ENCODE peak calls at places on chromosomes 3 and 15, in five cellular contexts. A is epithelial cell of esophagus, R is body of pancreas, P is PC-9, B is cardiac fibroblast. S is an unnamed sample.

GRCh38 chr15:31080618-31081017 is 20.9 kb downstream of the TRPM1 start:
- DNase-seq in A (peak), R (peak), P (no peak), B (peak), S (no peak)

GRCh38 chr3:63948995-63949394 is 36.8 kb upstream of the SCAANT1 start:
- DNase-seq in A (no peak), R (no peak), P (no peak), B (peak), S (no peak)

GRCh38 chr3:179865876-179866505 is 170.7 kb downstream of the PEX5L start:
- DNase-seq in A (no peak), R (no peak), P (no peak), B (no peak), S (no peak)

GRCh38 chr3:129161860-129162271 is 1.0 kb upstream of the ISY1 start:
- DNase-seq in A (peak), R (no peak), P (peak), B (peak), S (no peak)

GRCh38 chr3:148379763-148380162 is 317.9 kb upstream of the AGTR1 start:
- DNase-seq in A (peak), R (no peak), P (no peak), B (peak), S (peak)

GRCh38 chr3:132350814-132351213 is 33.6 kb downstream of the ACP3 start:
- DNase-seq in A (no peak), R (no peak), P (no peak), B (no peak), S (no peak)

GRCh38 chr3:9399746-9400145 is 2.3 kb downstream of the SETD5 start:
- DNase-seq in A (peak), R (peak), P (peak), B (peak), S (no peak)

GRCh38 chr15:63942486-63943365 is 103.6 kb downstream of the DAPK2 start:
- DNase-seq in A (no peak), R (no peak), P (no peak), B (no peak), S (no peak)

GRCh38 chr3:134309987-134310700 is 59.5 kb upstream of the RYK start:
- DNase-seq in A (no peak), R (no peak), P (peak), B (no peak), S (no peak)

GRCh38 chr3:4685673-4686345 is 192.7 kb downstream of the ITPR1 start:
- DNase-seq in A (no peak), R (no peak), P (no peak), B (no peak), S (no peak)

GRCh38 chr15:51348688-51349087 is 7.2 kb downstream of the GLDN start:
- DNase-seq in A (no peak), R (no peak), P (no peak), B (no peak), S (peak)

GRCh38 chr3:131655076-131655685 is 152.4 kb upstream of the MRPL3 start:
- DNase-seq in A (peak), R (no peak), P (no peak), B (no peak), S (no peak)

GRCh38 chr3:53513556-53514190 is 19.3 kb downstream of the CACNA1D start:
- DNase-seq in A (peak), R (no peak), P (no peak), B (no peak), S (peak)

GRCh38 chr3:90069748-90070147 is 962.3 kb downstream of the EPHA3 start:
- DNase-seq in A (no peak), R (no peak), P (no peak), B (no peak), S (no peak)

GRCh38 chr15:38878946-38879345 is 314.3 kb upstream of the RASGRP1 start:
- DNase-seq in A (no peak), R (peak), P (peak), B (no peak), S (no peak)

GRCh38 chr3:13550257-13550693 is 1.4 kb downstream of the FBLN2 start:
- DNase-seq in A (no peak), R (no peak), P (no peak), B (no peak), S (no peak)

GRCh38 chr3:75220932-75221331 is 443.2 kb upstream of the FRG2C start:
- DNase-seq in A (no peak), R (no peak), P (no peak), B (no peak), S (no peak)

GRCh38 chr3:45968149-45968548 is 24.9 kb downstream of the CXCR6 start:
- DNase-seq in A (no peak), R (no peak), P (peak), B (no peak), S (no peak)

GRCh38 chr3:43180027-43180426 is 74.1 kb upstream of the POMGNT2 start:
- DNase-seq in A (peak), R (no peak), P (peak), B (peak), S (peak)

GRCh38 chr15:66387176-66388056 is 704 bp downstream of the MAP2K1 start:
- DNase-seq in A (peak), R (peak), P (peak), B (peak), S (no peak)

GRCh38 chr3:140736863-140737460 is 59.1 kb downstream of the TRIM42 start:
- DNase-seq in A (peak), R (peak), P (peak), B (peak), S (no peak)

GRCh38 chr3:149120051-149120972 is 9.1 kb upstream of the HPS3 start:
- DNase-seq in A (peak), R (no peak), P (no peak), B (peak), S (peak)

GRCh38 chr15:80551348-80551747 is 143.8 kb upstream of the ABHD17C start:
- DNase-seq in A (no peak), R (no peak), P (no peak), B (peak), S (no peak)

GRCh38 chr3:78791745-78792144 is 976.1 kb downstream of the ROBO1 start:
- DNase-seq in A (no peak), R (no peak), P (no peak), B (no peak), S (no peak)

GRCh38 chr3:161295325-161295724 is 74.2 kb downstream of the NMD3 start:
- DNase-seq in A (no peak), R (no peak), P (peak), B (peak), S (no peak)

GRCh38 chr15:44595246-44595645 is 58.3 kb downstream of the EIF3J start:
- DNase-seq in A (no peak), R (no peak), P (no peak), B (no peak), S (no peak)

GRCh38 chr15:69304176-69304533 is 5.4 kb downstream of the PAQR5 start:
- DNase-seq in A (peak), R (no peak), P (no peak), B (peak), S (no peak)

GRCh38 chr3:134406331-134407246 is 32.3 kb upstream of the AMOTL2 start:
- DNase-seq in A (no peak), R (peak), P (peak), B (peak), S (no peak)

GRCh38 chr3:171813897-171814460 is 3.7 kb upstream of the PLD1 start:
- DNase-seq in A (no peak), R (no peak), P (no peak), B (peak), S (no peak)

GRCh38 chr3:190142041-190142440 is 21.3 kb upstream of the P3H2 start:
- DNase-seq in A (no peak), R (no peak), P (no peak), B (no peak), S (no peak)

GRCh38 chr3:110562621-110563020 is 509.0 kb upstream of the NECTIN3 start:
- DNase-seq in A (peak), R (no peak), P (no peak), B (no peak), S (no peak)

GRCh38 chr3:16512435-16513140 is 911 bp downstream of the RFTN1 start:
- DNase-seq in A (peak), R (peak), P (no peak), B (no peak), S (no peak)

GRCh38 chr15:64141798-64142512 is 9.6 kb upstream of the SNX22 start:
- DNase-seq in A (no peak), R (no peak), P (no peak), B (no peak), S (no peak)

GRCh38 chr3:132880986-132881385 is 157.2 kb upstream of the TMEM108 start:
- DNase-seq in A (no peak), R (no peak), P (no peak), B (no peak), S (no peak)

GRCh38 chr15:75661041-75661778 is 13.5 kb downstream of the SNX33 start:
- DNase-seq in A (peak), R (peak), P (peak), B (peak), S (no peak)

GRCh38 chr3:143421556-143421955 is 302.0 kb downstream of the CHST2 start:
- DNase-seq in A (no peak), R (no peak), P (no peak), B (peak), S (no peak)
- H3K4me3 ChIP-seq in A (no peak), R (no peak), P (no peak), B (no peak), S (no peak)

GRCh38 chr15:28936081-28936480 is 50.3 kb downstream of the APBA2 start:
- DNase-seq in A (no peak), R (no peak), P (no peak), B (no peak), S (no peak)

GRCh38 chr15:28933710-28934445 is 48.1 kb downstream of the APBA2 start:
- DNase-seq in A (no peak), R (no peak), P (no peak), B (peak), S (no peak)

GRCh38 chr15:28934645-28935044 is 48.9 kb downstream of the APBA2 start:
- DNase-seq in A (no peak), R (peak), P (no peak), B (no peak), S (no peak)

GRCh38 chr15:28936481-28936881 is 50.7 kb downstream of the APBA2 start:
- DNase-seq in A (no peak), R (no peak), P (no peak), B (no peak), S (no peak)

DNA sequence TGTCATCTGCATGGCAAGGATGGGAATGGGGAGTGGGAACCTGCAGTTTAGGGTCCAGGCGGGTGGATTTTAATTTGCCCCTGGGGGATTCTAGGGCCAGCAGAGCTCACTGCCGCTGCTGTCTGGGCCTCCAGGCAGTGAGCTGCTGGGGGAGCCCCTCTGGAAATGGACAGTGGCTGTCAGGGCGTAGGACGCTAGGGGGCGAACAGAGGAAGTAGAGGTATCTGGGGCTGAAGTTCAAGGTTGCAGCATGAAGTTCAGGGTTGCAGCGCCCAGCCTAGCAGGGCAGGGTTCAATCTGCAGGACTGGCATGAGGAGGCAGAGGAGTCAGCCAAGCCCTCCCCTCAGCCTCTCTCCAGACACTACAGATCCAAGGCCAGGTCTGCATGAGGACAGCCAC is 49.5 kb downstream of the APBA2 start:
- DNase-seq in A (no peak), R (no peak), P (no peak), B (no peak), S (no peak)
- TF ChIP-seq CTCF in A (peak), R (no peak), P (no peak), B (peak), S (peak)

GRCh38 chr3:113698213-113698742 is 1.8 kb upstream of the USF3 start:
- DNase-seq in A (no peak), R (no peak), P (no peak), B (no peak), S (no peak)
- H3K4me3 ChIP-seq in A (no peak), R (no peak), P (peak), B (no peak), S (no peak)

DNA sequence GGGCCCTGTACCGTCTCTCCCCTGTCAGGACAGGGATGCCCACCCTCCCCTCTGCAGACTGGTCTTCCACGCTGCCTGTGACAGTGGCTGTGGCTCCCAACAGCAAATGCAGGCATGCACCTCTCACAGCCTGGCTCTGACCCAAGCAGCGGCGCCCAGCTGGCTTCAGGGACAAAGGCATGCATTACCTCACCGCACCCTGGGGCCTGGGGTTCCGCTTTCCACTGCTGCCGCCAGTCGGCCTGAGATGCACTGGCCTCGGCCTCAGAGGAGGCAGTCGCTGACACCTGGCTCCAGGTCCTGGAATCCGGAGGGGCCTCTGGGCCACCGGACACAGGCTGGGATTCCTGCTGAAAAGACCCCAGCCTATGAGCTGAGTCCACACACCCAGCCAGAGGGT is 70.3 kb downstream of the SCN5A start:
- DNase-seq in A (peak), R (peak), P (peak), B (peak), S (no peak)
- TF ChIP-seq CTCF in A (peak), R (no peak), P (no peak), B (peak), S (no peak)

GRCh38 chr15:40931300-40932142 is 2.4 kb downstream of the DLL4 start:
- DNase-seq in A (no peak), R (no peak), P (no peak), B (no peak), S (no peak)

GRCh38 chr15:40932625-40933519 is 3.7 kb downstream of the DLL4 start:
- DNase-seq in A (no peak), R (no peak), P (no peak), B (no peak), S (no peak)

GRCh38 chr15:40933520-40933904 is 4.4 kb downstream of the DLL4 start:
- DNase-seq in A (no peak), R (no peak), P (no peak), B (no peak), S (no peak)

GRCh38 chr15:40930430-40931299 is 1.5 kb downstream of the DLL4 start:
- DNase-seq in A (peak), R (peak), P (no peak), B (peak), S (no peak)

DNA sequence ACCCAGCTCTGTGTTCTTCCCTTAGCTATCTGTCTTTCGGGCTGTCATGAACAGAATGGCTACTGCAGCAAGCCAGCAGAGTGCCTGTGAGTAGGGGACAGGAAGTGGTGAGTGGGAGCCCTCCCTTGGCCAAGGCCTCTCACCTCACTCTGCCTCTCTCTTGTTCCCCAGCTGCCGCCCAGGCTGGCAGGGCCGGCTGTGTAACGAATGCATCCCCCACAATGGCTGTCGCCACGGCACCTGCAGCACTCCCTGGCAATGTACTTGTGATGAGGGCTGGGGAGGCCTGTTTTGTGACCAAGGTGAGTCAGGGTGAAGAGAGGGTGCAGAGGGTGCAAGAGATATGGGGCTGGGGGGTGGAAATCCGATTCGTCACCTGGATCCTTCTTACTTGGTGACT is 3.0 kb downstream of the DLL4 start:
- DNase-seq in A (no peak), R (no peak), P (no peak), B (no peak), S (no peak)
- H3K4me3 ChIP-seq in A (no peak), R (no peak), P (no peak), B (no peak), S (no peak)

S was measured in GM12864.